ENCODE peak calls at places on chromosomes 4 and X, in ten cellular contexts. Z is small intestine; K is AG08396; Y is activated B cell treated with CpG ODN at 0.5 μM for 24 hours; O is Calu3; W is iris pigment epithelial cell; H is stimulated activated naive CD8-positive, alpha-beta T cell treated with anti-CD3 and anti-CD28 coated beads, Interleukin-15, amount 100 ng/mL, for 72 hours; A is tibial nerve; C is ureter; E is HepG2. G is an unnamed sample.
A peak's percentile ranks its signal among the peaks of the same experiment; 100 is the strongest.

GRCh38 chrX:40282901-40283674 is 185.3 kb upstream of the BCOR start:
- DNase-seq in Z (no peak), K (no peak), Y (no peak), O (no peak), W (no peak), H (no peak), A (no peak), C (no peak), E (no peak), G (no peak)

GRCh38 chrX:115690554-115691216 is 129.7 kb downstream of the PLS3 start:
- DNase-seq in Z (peak; percentile 39), K (peak; percentile 67), Y (no peak), O (peak; percentile 45), W (peak; percentile 85), H (peak; percentile 27), A (peak; percentile 80), C (peak; percentile 52), E (peak; percentile 19), G (peak; percentile 27)

GRCh38 chr4:44738615-44739014 is 12.3 kb upstream of the GNPDA2 start:
- DNase-seq in Z (no peak), K (peak; percentile 6), Y (no peak), O (no peak), W (no peak), H (no peak), A (no peak), C (no peak), E (no peak), G (no peak)

GRCh38 chr4:23036921-23037495 is 344.3 kb downstream of the GBA3 start:
- DNase-seq in Z (no peak), K (no peak), Y (no peak), O (no peak), W (no peak), H (no peak), A (no peak), C (no peak), E (no peak), G (no peak)

GRCh38 chrX:53716328-53717088 is 30.0 kb upstream of the HUWE1 start:
- DNase-seq in Z (peak; percentile 16), K (no peak), Y (no peak), O (peak; percentile 29), W (no peak), H (peak; percentile 67), A (no peak), C (no peak), E (no peak), G (peak; percentile 26)

GRCh38 chr4:140686799-140687198 is 69.4 kb downstream of the TBC1D9 start:
- DNase-seq in Z (no peak), K (no peak), Y (no peak), O (no peak), W (no peak), H (no peak), A (no peak), C (no peak), E (no peak), G (no peak)

GRCh38 chr4:187333151-187333550 is 609.5 kb upstream of the FAT1 start:
- DNase-seq in Z (no peak), K (no peak), Y (no peak), O (no peak), W (peak; percentile 9), H (no peak), A (no peak), C (no peak), E (no peak), G (peak; percentile 10)

GRCh38 chr4:152777488-152777887 is 2.0 kb downstream of the TIGD4 start:
- DNase-seq in Z (no peak), K (no peak), Y (no peak), O (no peak), W (no peak), H (no peak), A (no peak), C (no peak), E (no peak), G (no peak)

GRCh38 chr4:11914406-11914805 is 485.7 kb upstream of the HS3ST1 start:
- DNase-seq in Z (no peak), K (no peak), Y (no peak), O (no peak), W (no peak), H (no peak), A (no peak), C (no peak), E (no peak), G (no peak)

GRCh38 chr4:154416183-154416543 is 75.4 kb downstream of the DCHS2 start:
- DNase-seq in Z (peak; percentile 1), K (no peak), Y (peak; percentile 17), O (peak; percentile 3), W (no peak), H (no peak), A (no peak), C (no peak), E (peak; percentile 10), G (no peak)

GRCh38 chr4:111879539-111879938 is 265.7 kb upstream of the FAM241A start:
- DNase-seq in Z (no peak), K (no peak), Y (no peak), O (no peak), W (no peak), H (no peak), A (no peak), C (no peak), E (no peak), G (no peak)

GRCh38 chr4:179196511-179196910 is 1754.3 kb upstream of the AGA start:
- DNase-seq in Z (no peak), K (no peak), Y (no peak), O (no peak), W (peak; percentile 29), H (no peak), A (no peak), C (no peak), E (no peak), G (no peak)

GRCh38 chrX:50204364-50204899 is at the start of gene CCNB3:
- DNase-seq in Z (peak; percentile 69), K (peak; percentile 70), Y (peak; percentile 30), O (peak; percentile 62), W (peak; percentile 75), H (peak; percentile 76), A (peak; percentile 65), C (peak; percentile 72), E (peak; percentile 33), G (peak; percentile 48)

GRCh38 chr4:70651864-70652506 is 14.3 kb downstream of the JCHAIN start:
- DNase-seq in Z (peak; percentile 36), K (peak; percentile 24), Y (no peak), O (no peak), W (peak; percentile 29), H (no peak), A (no peak), C (no peak), E (peak; percentile 27), G (peak; percentile 44)

GRCh38 chr4:120939693-120940092 is 17.2 kb upstream of the PRDM5 start:
- DNase-seq in Z (no peak), K (no peak), Y (no peak), O (no peak), W (no peak), H (no peak), A (no peak), C (no peak), E (no peak), G (peak; percentile 51)

GRCh38 chr4:19205853-19206252 is 1045.9 kb upstream of the SLIT2 start:
- DNase-seq in Z (no peak), K (no peak), Y (no peak), O (no peak), W (no peak), H (no peak), A (no peak), C (no peak), E (no peak), G (no peak)

GRCh38 chr4:56684320-56684719 is 3.2 kb upstream of the HOPX start:
- DNase-seq in Z (no peak), K (no peak), Y (no peak), O (no peak), W (peak; percentile 32), H (no peak), A (no peak), C (no peak), E (no peak), G (peak; percentile 27)

GRCh38 chr4:179695175-179695574 is 2252.9 kb upstream of the AGA start:
- DNase-seq in Z (no peak), K (no peak), Y (no peak), O (no peak), W (peak; percentile 51), H (no peak), A (no peak), C (no peak), E (no peak), G (no peak)

GRCh38 chr4:2861631-2862436 is 18.2 kb downstream of the ADD1 start:
- DNase-seq in Z (no peak), K (no peak), Y (no peak), O (no peak), W (no peak), H (no peak), A (no peak), C (no peak), E (no peak), G (no peak)

G was measured in COLO829.